ENCODE peak calls at places on chromosome 17, in eight cellular contexts. M is NCI-H2107, V is colonic mucosa, C is IMR-90, K is NCI-H748 treated with DMSO at 0.1 percent for 48 hours, T is retinal pigment epithelial cell, Z is iPS DF 19.7, E is T-helper 2 cell. J is an unnamed sample.
A peak's percentile ranks its signal among the peaks of the same experiment; 100 is the strongest.

GRCh38 chr17:63116967-63117366 is 150.9 kb downstream of the TANC2 start:
- DNase-seq in V (no peak), E (no peak), T (peak; percentile 41), M (no peak), C (peak; percentile 77), Z (no peak), K (peak; percentile 86), J (no peak)

GRCh38 chr17:37839196-37839978 is 84.8 kb upstream of the TBC1D3K start:
- DNase-seq in V (no peak), E (no peak), Z (no peak), M (no peak), K (no peak), C (no peak), T (no peak), J (no peak)

GRCh38 chr17:12445331-12445730 is 220.4 kb upstream of the MYOCD start:
- DNase-seq in C (peak; percentile 68), K (no peak), Z (no peak), T (no peak), V (no peak), E (no peak), M (no peak), J (no peak)

GRCh38 chr17:2192367-2193028 is 111.1 kb downstream of the SMG6 start:
- DNase-seq in E (no peak), T (peak; percentile 77), Z (no peak), V (no peak), C (peak; percentile 99), K (no peak), M (no peak), J (no peak)

GRCh38 chr17:30323262-30323894 is 10.5 kb downstream of the TMIGD1 start:
- DNase-seq in V (no peak), E (no peak), T (no peak), C (no peak), Z (no peak), M (peak; percentile 38), K (peak; percentile 51), J (no peak)

GRCh38 chr17:77489239-77489897 is 348.6 kb downstream of the SEC14L1 start:
- DNase-seq in E (no peak), C (no peak), Z (no peak), V (no peak), T (no peak), K (no peak), M (no peak), J (no peak)

GRCh38 chr17:44343510-44344209 is 1.4 kb upstream of the GRN start:
- DNase-seq in E (no peak), Z (no peak), V (no peak), K (no peak), C (no peak), T (no peak), M (no peak), J (no peak)

GRCh38 chr17:48720263-48721008 is 1.9 kb downstream of the PRAC1 start:
- DNase-seq in K (no peak), T (no peak), C (no peak), E (no peak), V (peak; percentile 64), M (no peak), Z (no peak), J (no peak)

GRCh38 chr17:34275881-34276280 is 5.9 kb downstream of the CCL7 start:
- DNase-seq in V (no peak), T (no peak), K (no peak), E (no peak), M (no peak), Z (no peak), C (peak; percentile 97), J (no peak)

GRCh38 chr17:1313270-1314005 is 34.0 kb downstream of the TRARG1 start:
- DNase-seq in Z (no peak), V (no peak), M (no peak), K (no peak), E (no peak), T (no peak), C (no peak), J (no peak)

GRCh38 chr17:83098241-83099085 is 19.1 kb downstream of the METRNL start:
- DNase-seq in V (no peak), T (no peak), K (no peak), E (no peak), C (no peak), M (no peak), Z (no peak), J (no peak)

GRCh38 chr17:44906010-44906646 is 6.9 kb upstream of the EFTUD2 start:
- DNase-seq in C (peak; percentile 96), T (no peak), Z (no peak), K (no peak), M (no peak), V (no peak), E (no peak), J (no peak)

GRCh38 chr17:7263071-7263800 is 958 bp upstream of the CLDN7 start:
- DNase-seq in M (no peak), V (peak; percentile 98), E (no peak), C (no peak), K (peak; percentile 32), T (no peak), Z (no peak), J (no peak)

GRCh38 chr17:41772218-41772585 is 14.3 kb downstream of the JUP start:
- DNase-seq in E (no peak), T (no peak), Z (no peak), C (no peak), M (no peak), V (peak; percentile 94), K (no peak), J (no peak)

GRCh38 chr17:40777971-40778370 is 4.4 kb downstream of the KRT27 start:
- DNase-seq in C (no peak), M (no peak), V (no peak), K (no peak), Z (no peak), T (no peak), E (no peak), J (no peak)

GRCh38 chr17:50689956-50690886 is 17.5 kb downstream of the ANKRD40 start:
- DNase-seq in Z (no peak), C (no peak), E (no peak), T (no peak), K (no peak), V (no peak), M (no peak), J (no peak)

GRCh38 chr17:45131616-45132301 is 556 bp downstream of the PLCD3 start:
- DNase-seq in K (no peak), Z (no peak), T (no peak), C (no peak), E (peak; percentile 42), M (no peak), V (peak; percentile 71), J (no peak)

GRCh38 chr17:2393954-2394749 is 6.7 kb downstream of the MNT start:
- DNase-seq in M (no peak), T (no peak), E (no peak), V (peak; percentile 45), Z (no peak), C (no peak), K (no peak), J (no peak)

GRCh38 chr17:8630227-8630801 is at the start of gene MYH10:
- DNase-seq in E (no peak), T (no peak), K (no peak), Z (no peak), C (no peak), V (no peak), M (no peak), J (no peak)

GRCh38 chr17:52532373-52532772 is 373.9 kb upstream of the CA10 start:
- DNase-seq in T (no peak), K (no peak), C (no peak), Z (no peak), V (no peak), E (no peak), M (no peak), J (no peak)

GRCh38 chr17:58231644-58232043 is 6.7 kb upstream of the LPO start:
- DNase-seq in C (peak; percentile 64), E (no peak), Z (no peak), V (no peak), M (no peak), T (no peak), K (no peak), J (no peak)

GRCh38 chr17:63494300-63494928 is 17.6 kb downstream of the ACE start:
- DNase-seq in Z (no peak), E (no peak), V (no peak), C (peak; percentile 47), K (no peak), M (no peak), T (no peak), J (no peak)

GRCh38 chr17:34436607-34437006 is 73.6 kb upstream of the CCL1 start:
- DNase-seq in E (no peak), C (no peak), K (no peak), Z (no peak), M (no peak), T (no peak), V (no peak), J (no peak)

GRCh38 chr17:80036715-80037477 is 454 bp downstream of the CCDC40 start:
- DNase-seq in T (no peak), V (peak; percentile 43), Z (peak; percentile 50), E (no peak), C (no peak), M (peak; percentile 23), K (peak; percentile 65), J (no peak)

GRCh38 chr17:36994438-36994837 is 45.7 kb downstream of the AATF start:
- DNase-seq in Z (no peak), C (peak; percentile 56), V (no peak), T (no peak), M (no peak), K (no peak), E (no peak), J (no peak)

GRCh38 chr17:77116371-77116860 is 24.4 kb upstream of the SEC14L1 start:
- DNase-seq in Z (no peak), M (no peak), C (no peak), E (no peak), T (no peak), V (no peak), K (no peak), J (no peak)

GRCh38 chr17:43536236-43537088 is 9.7 kb downstream of the ETV4 start:
- DNase-seq in V (no peak), K (no peak), C (peak; percentile 71), Z (no peak), E (no peak), M (no peak), T (no peak), J (no peak)